ENCODE peak calls at places on chromosome X, in eight cellular contexts. F, V, D, N, Z, U, T and M are unnamed samples.

GRCh38 chrX:57282568-57282967 is 3.9 kb upstream of the FAAH2 start:
- DNase-seq in Z (no peak), F (no peak), N (no peak), D (peak), V (no peak), U (no peak), T (peak), M (no peak)

GRCh38 chrX:130516123-130516522 is 114.3 kb downstream of the RBMX2 start:
- DNase-seq in U (no peak), F (no peak), D (no peak), V (no peak), N (no peak), T (no peak), Z (no peak), M (no peak)

GRCh38 chrX:7147978-7148824 is at the start of gene PUDP:
- DNase-seq in T (peak), Z (peak), F (peak), V (peak), U (peak), D (peak), N (peak), M (peak)

GRCh38 chrX:123923211-123923610 is 38.3 kb upstream of the STAG2 start:
- DNase-seq in T (no peak), U (no peak), N (no peak), Z (no peak), D (no peak), F (no peak), V (no peak), M (no peak)

GRCh38 chrX:3191821-3192220 is 150.6 kb downstream of the ARSF start:
- DNase-seq in T (no peak), N (no peak), V (no peak), F (no peak), Z (no peak), D (no peak), U (no peak), M (no peak)

GRCh38 chrX:73767017-73767416 is 204.0 kb downstream of the CHIC1 start:
- DNase-seq in D (no peak), T (no peak), U (no peak), N (no peak), V (no peak), Z (no peak), F (no peak), M (no peak)

GRCh38 chrX:71622347-71623104 is 4.2 kb upstream of the CXCR3 start:
- DNase-seq in N (peak), D (peak), T (peak), F (peak), V (peak), Z (no peak), U (no peak), M (peak)

GRCh38 chrX:6898371-6898770 is 249.1 kb upstream of the STS start:
- DNase-seq in F (no peak), N (no peak), U (no peak), D (no peak), V (no peak), Z (no peak), T (no peak), M (no peak)

GRCh38 chrX:15849555-15849954 is 5.1 kb downstream of the AP1S2 start:
- DNase-seq in Z (no peak), V (no peak), D (peak), N (no peak), F (no peak), T (no peak), U (no peak), M (no peak)

GRCh38 chrX:118513120-118513899 is 17.7 kb downstream of the DOCK11 start:
- DNase-seq in D (no peak), N (no peak), V (no peak), U (no peak), F (no peak), T (no peak), Z (no peak), M (no peak)

GRCh38 chrX:74371823-74372222 is 49.5 kb upstream of the SLC16A2 start:
- DNase-seq in N (no peak), D (no peak), T (no peak), F (no peak), V (no peak), U (no peak), Z (no peak), M (no peak)

GRCh38 chrX:135512508-135513139 is 7.8 kb upstream of the INTS6L start:
- DNase-seq in V (no peak), D (no peak), U (no peak), N (no peak), Z (no peak), F (no peak), T (peak), M (peak)

GRCh38 chrX:27964432-27964831 is 16.8 kb downstream of the DCAF8L1 start:
- DNase-seq in F (no peak), V (no peak), Z (no peak), U (no peak), N (no peak), T (no peak), D (no peak), M (no peak)

GRCh38 chrX:79235899-79236298 is 91.4 kb downstream of the GPR174 start:
- DNase-seq in U (no peak), N (no peak), V (no peak), T (no peak), Z (no peak), F (no peak), D (no peak), M (no peak)

GRCh38 chrX:76253432-76253831 is 80.6 kb downstream of the PBDC1 start:
- DNase-seq in T (peak), Z (no peak), D (peak), N (no peak), U (no peak), F (no peak), V (peak), M (no peak)

GRCh38 chrX:65196758-65197371 is 220.6 kb upstream of the ZC4H2 start:
- DNase-seq in U (no peak), D (peak), F (no peak), Z (no peak), T (peak), V (no peak), N (no peak), M (no peak)

GRCh38 chrX:148649145-148649645 is 148.8 kb downstream of the AFF2 start:
- DNase-seq in U (no peak), Z (no peak), D (no peak), V (no peak), F (no peak), N (no peak), T (no peak), M (no peak)

GRCh38 chrX:119647552-119648420 is 41.6 kb upstream of the NKRF start:
- DNase-seq in U (peak), V (peak), D (no peak), T (no peak), F (peak), Z (no peak), N (no peak), M (no peak)

GRCh38 chrX:150255441-150256296 is 107.4 kb upstream of the MAMLD1 start:
- DNase-seq in F (no peak), Z (no peak), V (no peak), T (no peak), D (no peak), N (no peak), U (no peak), M (no peak)

GRCh38 chrX:47311857-47312774 is 58.3 kb upstream of the ZNF157 start:
- DNase-seq in U (peak), D (peak), T (peak), N (no peak), F (no peak), Z (no peak), V (peak), M (no peak)

GRCh38 chrX:19127649-19128168 is 5.4 kb upstream of the ADGRG2 start:
- DNase-seq in T (no peak), Z (no peak), V (no peak), N (peak), F (no peak), D (peak), U (no peak), M (no peak)

GRCh38 chrX:149909324-149910177 is 19.8 kb upstream of the HSFX4 start:
- DNase-seq in V (no peak), Z (no peak), N (no peak), F (no peak), U (no peak), D (no peak), T (no peak), M (no peak)

GRCh38 chrX:14675500-14675899 is 146.2 kb downstream of the GLRA2 start:
- DNase-seq in T (no peak), Z (no peak), U (no peak), F (no peak), V (no peak), N (no peak), D (no peak), M (no peak)

GRCh38 chrX:70445876-70446275 is 1.2 kb downstream of the DLG3 start:
- DNase-seq in U (no peak), N (no peak), V (no peak), T (no peak), Z (no peak), D (no peak), F (no peak), M (no peak)

GRCh38 chrX:39826813-39827543 is 270.8 kb downstream of the BCOR start:
- DNase-seq in Z (no peak), V (no peak), D (no peak), N (no peak), U (no peak), F (no peak), T (no peak), M (no peak)

GRCh38 chrX:68571292-68572256 is 72.7 kb downstream of the YIPF6 start:
- DNase-seq in V (no peak), D (no peak), T (no peak), U (no peak), Z (no peak), F (no peak), N (no peak), M (no peak)

GRCh38 chrX:72330131-72330530 is 24.4 kb upstream of the CITED1 start:
- DNase-seq in Z (no peak), N (no peak), F (no peak), V (no peak), D (no peak), U (no peak), T (no peak), M (no peak)